ENCODE peak calls at places on chromosomes 16 and 17, in six cellular contexts. One of them, this sample, is unnamed.

GRCh38 chr17:4854181-4854681 is 21.1 kb downstream of the MINK1 start:
- ATAC-seq in A549: no peak
- ATAC-seq in activated B cell treated with CpG ODN at 0.5 μM for 24 hours: no peak
- ATAC-seq in CD8-positive, alpha-beta T cell: no peak
- ATAC-seq in natural killer cell: no peak
- ATAC-seq in right cardiac atrium: no peak
- ATAC-seq in this sample: no peak

GRCh38 chr17:79965806-79966205 is 69.9 kb downstream of the TBC1D16 start:
- ATAC-seq in CD8-positive, alpha-beta T cell: no peak
- ATAC-seq in natural killer cell: no peak
- ATAC-seq in activated B cell treated with CpG ODN at 0.5 μM for 24 hours: no peak
- ATAC-seq in A549: no peak
- ATAC-seq in right cardiac atrium: peak
- ATAC-seq in this sample: no peak

GRCh38 chr17:30203471-30203981 is 32.0 kb downstream of the SLC6A4 start:
- ATAC-seq in CD8-positive, alpha-beta T cell: no peak
- ATAC-seq in natural killer cell: no peak
- ATAC-seq in right cardiac atrium: no peak
- ATAC-seq in activated B cell treated with CpG ODN at 0.5 μM for 24 hours: no peak
- ATAC-seq in A549: peak
- ATAC-seq in this sample: no peak

GRCh38 chr17:2931426-2931825 is 132.0 kb downstream of the OR1D5 start:
- ATAC-seq in CD8-positive, alpha-beta T cell: no peak
- ATAC-seq in activated B cell treated with CpG ODN at 0.5 μM for 24 hours: peak
- ATAC-seq in A549: no peak
- ATAC-seq in natural killer cell: no peak
- ATAC-seq in right cardiac atrium: no peak
- ATAC-seq in this sample: peak

GRCh38 chr17:78826426-78826825 is 14.2 kb downstream of the USP36 start:
- ATAC-seq in natural killer cell: no peak
- ATAC-seq in activated B cell treated with CpG ODN at 0.5 μM for 24 hours: no peak
- ATAC-seq in A549: no peak
- ATAC-seq in right cardiac atrium: no peak
- ATAC-seq in CD8-positive, alpha-beta T cell: no peak
- ATAC-seq in this sample: no peak

GRCh38 chr17:65301184-65301583 is 164.0 kb downstream of the RGS9 start:
- ATAC-seq in A549: no peak
- ATAC-seq in CD8-positive, alpha-beta T cell: no peak
- ATAC-seq in activated B cell treated with CpG ODN at 0.5 μM for 24 hours: no peak
- ATAC-seq in right cardiac atrium: no peak
- ATAC-seq in natural killer cell: no peak
- ATAC-seq in this sample: no peak

GRCh38 chr16:27258241-27258734 is 10.3 kb downstream of the NSMCE1 start:
- ATAC-seq in right cardiac atrium: no peak
- ATAC-seq in A549: no peak
- ATAC-seq in natural killer cell: no peak
- ATAC-seq in activated B cell treated with CpG ODN at 0.5 μM for 24 hours: no peak
- ATAC-seq in CD8-positive, alpha-beta T cell: no peak
- ATAC-seq in this sample: no peak

GRCh38 chr17:28917029-28917428 is 14.2 kb upstream of the DHRS13 start:
- ATAC-seq in right cardiac atrium: no peak
- ATAC-seq in CD8-positive, alpha-beta T cell: no peak
- ATAC-seq in activated B cell treated with CpG ODN at 0.5 μM for 24 hours: no peak
- ATAC-seq in natural killer cell: no peak
- ATAC-seq in A549: no peak
- ATAC-seq in this sample: no peak

GRCh38 chr16:61263400-61263799 is 772.8 kb downstream of the CDH8 start:
- ATAC-seq in CD8-positive, alpha-beta T cell: no peak
- ATAC-seq in right cardiac atrium: no peak
- ATAC-seq in activated B cell treated with CpG ODN at 0.5 μM for 24 hours: no peak
- ATAC-seq in A549: no peak
- ATAC-seq in natural killer cell: no peak
- ATAC-seq in this sample: no peak

GRCh38 chr16:28935924-28936783 is 4.4 kb downstream of the CD19 start:
- ATAC-seq in right cardiac atrium: peak
- ATAC-seq in CD8-positive, alpha-beta T cell: peak
- ATAC-seq in A549: peak
- ATAC-seq in natural killer cell: peak
- ATAC-seq in activated B cell treated with CpG ODN at 0.5 μM for 24 hours: peak
- ATAC-seq in this sample: peak

GRCh38 chr17:72725432-72726068 is 366.9 kb downstream of the SLC39A11 start:
- ATAC-seq in CD8-positive, alpha-beta T cell: peak
- ATAC-seq in activated B cell treated with CpG ODN at 0.5 μM for 24 hours: no peak
- ATAC-seq in A549: peak
- ATAC-seq in natural killer cell: peak
- ATAC-seq in right cardiac atrium: peak
- ATAC-seq in this sample: no peak

GRCh38 chr17:36864827-36865320 is 72.4 kb upstream of the LHX1 start:
- ATAC-seq in A549: no peak
- ATAC-seq in activated B cell treated with CpG ODN at 0.5 μM for 24 hours: no peak
- ATAC-seq in CD8-positive, alpha-beta T cell: no peak
- ATAC-seq in right cardiac atrium: no peak
- ATAC-seq in natural killer cell: no peak
- ATAC-seq in this sample: no peak

GRCh38 chr17:75019710-75020109 is 7.2 kb downstream of the MRPL58 start:
- ATAC-seq in right cardiac atrium: no peak
- ATAC-seq in CD8-positive, alpha-beta T cell: no peak
- ATAC-seq in activated B cell treated with CpG ODN at 0.5 μM for 24 hours: no peak
- ATAC-seq in A549: no peak
- ATAC-seq in natural killer cell: no peak
- ATAC-seq in this sample: no peak

This sample was measured in stimulated activated memory B cell treated with anti-CD40 and anti-IgM and Interleukin-4, amounts not matched to agents 10 μg/mL and 1 μg/mL and 100 μg/mL, for 72 hours.